ENCODE peak calls at places on chromosomes 1 and 21, in ten cellular contexts. One of them, this sample, is unnamed.
A peak's percentile ranks its signal among the peaks of the same experiment; 100 is the strongest.

GRCh38 chr1:215958836-215959235 is 391.7 kb downstream of the KCTD3 start:
- DNase-seq in HL-60: no peak
- DNase-seq in left colon: no peak
- DNase-seq in KBM-7: no peak
- DNase-seq in GM23338: no peak
- DNase-seq in left kidney: no peak
- DNase-seq in tibial artery: no peak
- DNase-seq in hypothalamus: no peak
- DNase-seq in stimulated activated CD4-positive, alpha-beta T cell treated with anti-CD3 and anti-CD28 coated beads, TNF-alpha, amount 100 ng/mL, for 4 hours: no peak
- DNase-seq in NCI-H1105 treated with DMSO at 0.1 percent for 48 hours: no peak
- DNase-seq in this sample: no peak

GRCh38 chr21:21010698-21011097 is 12.5 kb downstream of the NCAM2 start:
- DNase-seq in NCI-H1105 treated with DMSO at 0.1 percent for 48 hours: no peak
- DNase-seq in hypothalamus: no peak
- DNase-seq in HL-60: no peak
- DNase-seq in KBM-7: no peak
- DNase-seq in left colon: no peak
- DNase-seq in left kidney: no peak
- DNase-seq in tibial artery: no peak
- DNase-seq in stimulated activated CD4-positive, alpha-beta T cell treated with anti-CD3 and anti-CD28 coated beads, TNF-alpha, amount 100 ng/mL, for 4 hours: no peak
- DNase-seq in GM23338: peak; percentile 49
- DNase-seq in this sample: no peak

GRCh38 chr1:181155339-181155738 is 66.8 kb downstream of the IER5 start:
- DNase-seq in hypothalamus: no peak
- DNase-seq in stimulated activated CD4-positive, alpha-beta T cell treated with anti-CD3 and anti-CD28 coated beads, TNF-alpha, amount 100 ng/mL, for 4 hours: no peak
- DNase-seq in tibial artery: no peak
- DNase-seq in KBM-7: no peak
- DNase-seq in GM23338: no peak
- DNase-seq in NCI-H1105 treated with DMSO at 0.1 percent for 48 hours: no peak
- DNase-seq in left colon: no peak
- DNase-seq in HL-60: no peak
- DNase-seq in left kidney: no peak
- DNase-seq in this sample: no peak

GRCh38 chr1:202159534-202160371 is 649 bp downstream of the PTPN7 start:
- DNase-seq in left kidney: no peak
- DNase-seq in stimulated activated CD4-positive, alpha-beta T cell treated with anti-CD3 and anti-CD28 coated beads, TNF-alpha, amount 100 ng/mL, for 4 hours: no peak
- DNase-seq in left colon: peak; percentile 69
- DNase-seq in GM23338: no peak
- DNase-seq in HL-60: peak; percentile 83
- DNase-seq in hypothalamus: no peak
- DNase-seq in tibial artery: no peak
- DNase-seq in KBM-7: peak; percentile 78
- DNase-seq in NCI-H1105 treated with DMSO at 0.1 percent for 48 hours: no peak
- DNase-seq in this sample: no peak

GRCh38 chr1:9835758-9836631 is 12.2 kb upstream of the CLSTN1 start:
- DNase-seq in GM23338: peak; percentile 80
- DNase-seq in HL-60: no peak
- DNase-seq in tibial artery: no peak
- DNase-seq in left colon: peak; percentile 69
- DNase-seq in hypothalamus: no peak
- DNase-seq in NCI-H1105 treated with DMSO at 0.1 percent for 48 hours: peak; percentile 88
- DNase-seq in KBM-7: no peak
- DNase-seq in stimulated activated CD4-positive, alpha-beta T cell treated with anti-CD3 and anti-CD28 coated beads, TNF-alpha, amount 100 ng/mL, for 4 hours: no peak
- DNase-seq in left kidney: peak; percentile 96
- DNase-seq in this sample: peak; percentile 58

GRCh38 chr1:17559618-17560419 is 20.3 kb downstream of the ARHGEF10L start:
- DNase-seq in NCI-H1105 treated with DMSO at 0.1 percent for 48 hours: no peak
- DNase-seq in tibial artery: no peak
- DNase-seq in GM23338: no peak
- DNase-seq in left colon: no peak
- DNase-seq in stimulated activated CD4-positive, alpha-beta T cell treated with anti-CD3 and anti-CD28 coated beads, TNF-alpha, amount 100 ng/mL, for 4 hours: no peak
- DNase-seq in left kidney: peak; percentile 89
- DNase-seq in hypothalamus: no peak
- DNase-seq in HL-60: no peak
- DNase-seq in KBM-7: no peak
- DNase-seq in this sample: no peak

GRCh38 chr21:31258073-31258472 is 86.0 kb downstream of the TIAM1 start:
- DNase-seq in KBM-7: no peak
- DNase-seq in GM23338: no peak
- DNase-seq in NCI-H1105 treated with DMSO at 0.1 percent for 48 hours: no peak
- DNase-seq in HL-60: no peak
- DNase-seq in tibial artery: no peak
- DNase-seq in hypothalamus: no peak
- DNase-seq in left colon: no peak
- DNase-seq in stimulated activated CD4-positive, alpha-beta T cell treated with anti-CD3 and anti-CD28 coated beads, TNF-alpha, amount 100 ng/mL, for 4 hours: no peak
- DNase-seq in left kidney: no peak
- DNase-seq in this sample: no peak

GRCh38 chr1:28087614-28088167 is 719 bp downstream of the EYA3 start:
- DNase-seq in left kidney: no peak
- DNase-seq in stimulated activated CD4-positive, alpha-beta T cell treated with anti-CD3 and anti-CD28 coated beads, TNF-alpha, amount 100 ng/mL, for 4 hours: no peak
- DNase-seq in GM23338: peak; percentile 70
- DNase-seq in left colon: peak; percentile 28
- DNase-seq in hypothalamus: no peak
- DNase-seq in tibial artery: no peak
- DNase-seq in KBM-7: peak; percentile 55
- DNase-seq in NCI-H1105 treated with DMSO at 0.1 percent for 48 hours: no peak
- DNase-seq in HL-60: peak; percentile 47
- DNase-seq in this sample: no peak

GRCh38 chr1:21628798-21629393 is 40.3 kb downstream of the RAP1GAP start:
- DNase-seq in stimulated activated CD4-positive, alpha-beta T cell treated with anti-CD3 and anti-CD28 coated beads, TNF-alpha, amount 100 ng/mL, for 4 hours: no peak
- DNase-seq in HL-60: peak; percentile 57
- DNase-seq in hypothalamus: no peak
- DNase-seq in GM23338: no peak
- DNase-seq in tibial artery: no peak
- DNase-seq in NCI-H1105 treated with DMSO at 0.1 percent for 48 hours: no peak
- DNase-seq in left kidney: no peak
- DNase-seq in KBM-7: peak; percentile 54
- DNase-seq in left colon: no peak
- DNase-seq in this sample: no peak

GRCh38 chr1:238139713-238140112 is 249.0 kb upstream of the ZP4 start:
- DNase-seq in tibial artery: no peak
- DNase-seq in left kidney: no peak
- DNase-seq in HL-60: no peak
- DNase-seq in NCI-H1105 treated with DMSO at 0.1 percent for 48 hours: no peak
- DNase-seq in hypothalamus: no peak
- DNase-seq in stimulated activated CD4-positive, alpha-beta T cell treated with anti-CD3 and anti-CD28 coated beads, TNF-alpha, amount 100 ng/mL, for 4 hours: no peak
- DNase-seq in GM23338: no peak
- DNase-seq in KBM-7: no peak
- DNase-seq in left colon: no peak
- DNase-seq in this sample: no peak

GRCh38 chr1:54945393-54945936 is 35.0 kb upstream of the TMEM61 start:
- DNase-seq in hypothalamus: no peak
- DNase-seq in stimulated activated CD4-positive, alpha-beta T cell treated with anti-CD3 and anti-CD28 coated beads, TNF-alpha, amount 100 ng/mL, for 4 hours: no peak
- DNase-seq in left colon: peak; percentile 86
- DNase-seq in NCI-H1105 treated with DMSO at 0.1 percent for 48 hours: no peak
- DNase-seq in KBM-7: no peak
- DNase-seq in GM23338: no peak
- DNase-seq in left kidney: no peak
- DNase-seq in HL-60: peak; percentile 39
- DNase-seq in tibial artery: no peak
- DNase-seq in this sample: peak; percentile 51

GRCh38 chr1:87174726-87175237 is 153.9 kb upstream of the LMO4 start:
- DNase-seq in stimulated activated CD4-positive, alpha-beta T cell treated with anti-CD3 and anti-CD28 coated beads, TNF-alpha, amount 100 ng/mL, for 4 hours: no peak
- DNase-seq in GM23338: no peak
- DNase-seq in left colon: no peak
- DNase-seq in KBM-7: no peak
- DNase-seq in left kidney: peak; percentile 34
- DNase-seq in hypothalamus: no peak
- DNase-seq in tibial artery: no peak
- DNase-seq in HL-60: no peak
- DNase-seq in NCI-H1105 treated with DMSO at 0.1 percent for 48 hours: no peak
- DNase-seq in this sample: no peak

GRCh38 chr1:168688679-168689657 is 40.0 kb downstream of the DPT start:
- DNase-seq in GM23338: no peak
- DNase-seq in HL-60: no peak
- DNase-seq in hypothalamus: no peak
- DNase-seq in left kidney: peak; percentile 55
- DNase-seq in tibial artery: no peak
- DNase-seq in KBM-7: no peak
- DNase-seq in stimulated activated CD4-positive, alpha-beta T cell treated with anti-CD3 and anti-CD28 coated beads, TNF-alpha, amount 100 ng/mL, for 4 hours: no peak
- DNase-seq in NCI-H1105 treated with DMSO at 0.1 percent for 48 hours: no peak
- DNase-seq in left colon: no peak
- DNase-seq in this sample: no peak

GRCh38 chr1:15271196-15271595 is 24.2 kb downstream of the FHAD1 start:
- DNase-seq in GM23338: no peak
- DNase-seq in tibial artery: no peak
- DNase-seq in hypothalamus: no peak
- DNase-seq in stimulated activated CD4-positive, alpha-beta T cell treated with anti-CD3 and anti-CD28 coated beads, TNF-alpha, amount 100 ng/mL, for 4 hours: no peak
- DNase-seq in NCI-H1105 treated with DMSO at 0.1 percent for 48 hours: no peak
- DNase-seq in HL-60: no peak
- DNase-seq in left kidney: no peak
- DNase-seq in left colon: no peak
- DNase-seq in KBM-7: no peak
- DNase-seq in this sample: peak; percentile 53